ENCODE peak calls at places on chromosomes 6 and 20, in seven cellular contexts. X is activated CD4-positive, CD25-positive, alpha-beta regulatory T cell; G is activated CD8-positive, alpha-beta memory T cell treated with anti-CD3 and anti-CD28 coated beads for 1 hour; J is Daoy; N is AG09319; W is activated CD4-positive, alpha-beta T cell treated with anti-CD3 and anti-CD28 coated beads for 48 hours; R is activated T-helper 1 cell treated with anti-CD3 and anti-CD28 coated beads, Interleukin-2, amount 50 U/mL, for 16 hours. Y is an unnamed sample.

GRCh38 chr20:17655865-17656489 is 26.1 kb downstream of the RRBP1 start:
- DNase-seq in X (no peak), G (no peak), J (no peak), N (no peak), W (no peak), R (no peak), Y (no peak)

GRCh38 chr6:28923318-28924102 is at the start of gene TRIM27:
- DNase-seq in X (peak), G (peak), J (peak), N (peak), W (peak), R (peak), Y (no peak)

GRCh38 chr6:91600561-91600960 is 1013.7 kb upstream of the MAP3K7 start:
- DNase-seq in X (no peak), G (no peak), J (no peak), N (no peak), W (no peak), R (no peak), Y (no peak)

GRCh38 chr20:52145587-52145986 is 46.0 kb downstream of the ZFP64 start:
- DNase-seq in X (no peak), G (no peak), J (no peak), N (no peak), W (no peak), R (no peak), Y (no peak)

GRCh38 chr6:138403324-138403800 is 661 bp upstream of the HEBP2 start:
- DNase-seq in X (peak), G (no peak), J (peak), N (no peak), W (peak), R (no peak), Y (no peak)

GRCh38 chr6:127192911-127193503 is 73.7 kb upstream of the RNF146 start:
- DNase-seq in X (no peak), G (no peak), J (no peak), N (peak), W (no peak), R (no peak), Y (no peak)

GRCh38 chr6:107679457-107679856 is 144.7 kb downstream of the SCML4 start:
- DNase-seq in X (no peak), G (no peak), J (no peak), N (no peak), W (peak), R (no peak), Y (no peak)

GRCh38 chr6:139330841-139331500 is 39.2 kb upstream of the TXLNB start:
- DNase-seq in X (no peak), G (no peak), J (no peak), N (no peak), W (no peak), R (no peak), Y (no peak)

GRCh38 chr6:133099573-133099972 is 141.6 kb upstream of the EYA4 start:
- DNase-seq in X (no peak), G (no peak), J (peak), N (peak), W (no peak), R (no peak), Y (no peak)

GRCh38 chr6:132362318-132363185 is 38.7 kb downstream of the MOXD1 start:
- DNase-seq in X (no peak), G (no peak), J (peak), N (no peak), W (no peak), R (no peak), Y (no peak)

GRCh38 chr20:32727663-32728062 is 15.6 kb downstream of the COMMD7 start:
- DNase-seq in X (no peak), G (no peak), J (peak), N (peak), W (no peak), R (no peak), Y (no peak)

GRCh38 chr6:4348462-4349112 is 213.2 kb upstream of the ECI2 start:
- DNase-seq in X (no peak), G (no peak), J (no peak), N (no peak), W (no peak), R (no peak), Y (no peak)

GRCh38 chr20:35171753-35172433 is at the start of gene PROCR:
- DNase-seq in X (no peak), G (no peak), J (peak), N (peak), W (peak), R (no peak), Y (peak)